ENCODE peak calls at places on chromosome 4, in four cellular contexts. P is tibial nerve, Y is K562, Z is IMR-90. R is an unnamed sample.

GRCh38 chr4:145939241-145939640 is 618 bp upstream of the ZNF827 start:
- DNase-seq in P (no peak), Y (no peak), Z (peak), R (no peak)

GRCh38 chr4:123974419-123975105 is 578.0 kb downstream of the SPRY1 start:
- DNase-seq in P (no peak), Y (no peak), Z (no peak), R (peak)

GRCh38 chr4:38804654-38805295 is at the start of gene TLR1:
- DNase-seq in P (no peak), Y (no peak), Z (peak), R (peak)

GRCh38 chr4:138948918-138949317 is 66.7 kb upstream of the NOCT start:
- DNase-seq in P (no peak), Y (no peak), Z (no peak), R (no peak)

GRCh38 chr4:181650033-181650825 is 593.0 kb upstream of the TENM3 start:
- DNase-seq in P (no peak), Y (no peak), Z (no peak), R (peak)

GRCh38 chr4:147833254-147833653 is 101.4 kb downstream of the ARHGAP10 start:
- DNase-seq in P (no peak), Y (no peak), Z (peak), R (peak)

GRCh38 chr4:133483600-133484246 is 334.6 kb downstream of the PCDH10 start:
- DNase-seq in P (no peak), Y (no peak), Z (peak), R (no peak)

GRCh38 chr4:182188622-182189021 is 54.6 kb upstream of the TENM3 start:
- DNase-seq in P (no peak), Y (no peak), Z (peak), R (peak)

GRCh38 chr4:177001271-177002175 is 208.8 kb upstream of the VEGFC start:
- DNase-seq in P (no peak), Y (no peak), Z (peak), R (peak)

GRCh38 chr4:92406488-92406887 is 102.7 kb downstream of the GRID2 start:
- DNase-seq in P (no peak), Y (no peak), Z (no peak), R (no peak)

GRCh38 chr4:59612235-59612634 is 1587.9 kb upstream of the ADGRL3 start:
- DNase-seq in P (no peak), Y (no peak), Z (peak), R (peak)

GRCh38 chr4:163736876-163737275 is 242.4 kb downstream of the TMA16 start:
- DNase-seq in P (no peak), Y (no peak), Z (no peak), R (no peak)

GRCh38 chr4:55437356-55437796 is 41.6 kb downstream of the TMEM165 start:
- DNase-seq in P (no peak), Y (peak), Z (peak), R (no peak)

GRCh38 chr4:55431710-55432336 is 36.1 kb downstream of the TMEM165 start:
- DNase-seq in P (no peak), Y (no peak), Z (no peak), R (no peak)

GRCh38 chr4:55438314-55438713 is 42.6 kb downstream of the TMEM165 start:
- DNase-seq in P (no peak), Y (no peak), Z (no peak), R (no peak)

GRCh38 chr4:55437823-55438222 is 42.1 kb downstream of the TMEM165 start:
- DNase-seq in P (no peak), Y (no peak), Z (no peak), R (no peak)

DNA sequence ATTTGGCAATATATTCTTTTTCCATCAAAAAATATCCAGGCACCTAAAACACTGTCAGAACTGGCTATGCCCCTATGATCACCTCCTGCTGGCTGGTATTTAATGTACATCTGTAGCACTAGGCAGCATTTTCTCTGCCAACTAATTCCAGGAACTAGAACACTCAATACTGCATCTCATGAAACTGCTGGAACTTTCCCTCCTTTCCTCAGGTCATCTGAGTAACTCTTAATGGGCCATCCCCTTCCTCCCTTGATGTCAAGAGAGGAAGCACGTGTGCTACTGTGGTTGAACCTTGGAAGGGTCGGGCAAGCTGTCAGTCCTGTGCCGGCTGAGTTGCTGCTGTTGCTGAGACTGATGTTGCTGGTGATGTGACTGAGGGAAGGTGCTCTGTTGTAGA is 39.4 kb downstream of the TMEM165 start:
- DNase-seq in P (no peak), Y (no peak), Z (peak), R (no peak)
- TF ChIP-seq CTCF in P (no peak), Y (no peak), Z (peak), R (peak)

GRCh38 chr4:112288455-112288854 is 2.8 kb upstream of the TIFA start:
- DNase-seq in P (no peak), Y (no peak), Z (no peak), R (no peak)

GRCh38 chr4:112284166-112284565 is 1.5 kb downstream of the TIFA start:
- DNase-seq in P (no peak), Y (peak), Z (peak), R (peak)

GRCh38 chr4:112282860-112283667 is 2.6 kb downstream of the TIFA start:
- DNase-seq in P (no peak), Y (no peak), Z (no peak), R (no peak)

GRCh38 chr4:112287258-112287873 is 1.7 kb upstream of the TIFA start:
- DNase-seq in P (no peak), Y (no peak), Z (no peak), R (no peak)

DNA sequence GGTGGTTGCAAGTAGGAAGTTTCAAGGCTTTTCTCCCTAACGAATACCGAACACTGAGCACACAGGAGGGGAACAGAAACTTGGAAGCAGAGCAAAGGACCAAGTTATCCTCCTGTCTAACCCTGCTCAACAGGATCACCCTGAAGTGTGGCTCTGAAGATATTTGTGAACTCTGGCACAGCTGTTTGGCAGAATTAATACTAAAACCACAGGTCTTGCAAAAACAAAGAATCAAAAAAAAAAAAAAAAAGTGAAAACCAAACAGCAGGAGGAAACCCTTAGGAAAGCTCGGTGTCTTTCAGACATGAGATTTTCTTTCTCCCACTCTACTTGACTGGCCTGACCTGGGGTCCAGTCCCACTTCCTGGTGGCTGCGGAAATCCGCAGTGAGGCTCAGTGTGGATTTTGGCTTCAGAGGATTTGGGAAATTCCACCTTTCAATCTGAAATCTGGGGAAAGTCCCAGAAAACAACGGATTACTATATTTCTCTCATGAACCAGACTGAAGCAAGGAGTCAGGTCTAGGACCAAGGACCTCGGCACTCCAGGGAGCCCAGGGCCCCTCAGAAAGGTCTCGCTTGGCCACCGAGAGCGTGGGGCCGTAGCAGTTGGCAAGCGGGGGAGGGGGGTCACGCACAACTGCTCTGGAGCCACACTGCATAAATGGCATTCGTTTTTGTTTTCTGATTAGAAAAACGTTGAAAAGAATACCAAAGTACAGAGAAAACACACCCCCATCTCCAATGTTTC is 867 bp downstream of the TIFA start:
- DNase-seq in P (no peak), Y (peak), Z (peak), R (peak)
- H3K4me3 ChIP-seq in P (peak), Y (peak), Z (peak), R (peak)

GRCh38 chr4:4519296-4519898 is 22.5 kb downstream of the STX18 start:
- DNase-seq in P (no peak), Y (peak), Z (peak), R (no peak)
- TF ChIP-seq CTCF in P (no peak), Y (peak), Z (peak), R (peak)

DNA sequence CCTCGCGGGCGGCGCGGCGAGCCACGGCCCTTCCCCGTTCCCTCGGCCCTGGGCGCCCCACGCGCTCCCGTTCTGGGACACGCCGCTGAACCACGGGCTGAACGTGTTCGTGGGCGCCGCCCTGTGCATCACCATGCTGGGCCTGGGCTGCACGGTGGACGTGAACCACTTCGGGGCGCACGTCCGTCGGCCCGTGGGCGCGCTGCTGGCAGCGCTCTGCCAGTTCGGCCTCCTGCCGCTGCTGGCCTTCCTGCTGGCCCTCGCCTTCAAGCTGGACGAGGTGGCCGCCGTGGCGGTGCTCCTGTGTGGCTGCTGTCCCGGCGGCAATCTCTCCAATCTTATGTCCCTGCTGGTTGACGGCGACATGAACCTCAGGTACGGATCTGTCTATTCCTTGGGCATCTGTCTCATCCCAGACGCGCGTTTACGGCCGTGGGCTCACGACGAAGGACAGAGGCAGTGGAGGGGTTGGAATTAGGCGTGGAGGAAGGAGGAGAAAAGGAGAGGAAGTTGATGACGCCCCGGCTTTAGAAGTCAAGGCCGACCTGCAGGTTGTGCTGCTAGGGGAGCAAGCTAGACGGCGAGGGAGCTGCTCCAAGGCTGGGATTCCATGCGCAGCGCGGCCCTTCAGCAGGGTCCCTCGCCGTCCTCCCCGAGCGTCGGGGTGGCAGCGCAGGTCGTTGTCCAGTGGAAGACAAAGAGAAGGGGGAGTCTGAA is 792 bp downstream of the SLC10A4 start:
- DNase-seq in P (no peak), Y (peak), Z (no peak), R (no peak)
- H3K4me3 ChIP-seq in P (peak), Y (peak), Z (no peak), R (no peak)

DNA sequence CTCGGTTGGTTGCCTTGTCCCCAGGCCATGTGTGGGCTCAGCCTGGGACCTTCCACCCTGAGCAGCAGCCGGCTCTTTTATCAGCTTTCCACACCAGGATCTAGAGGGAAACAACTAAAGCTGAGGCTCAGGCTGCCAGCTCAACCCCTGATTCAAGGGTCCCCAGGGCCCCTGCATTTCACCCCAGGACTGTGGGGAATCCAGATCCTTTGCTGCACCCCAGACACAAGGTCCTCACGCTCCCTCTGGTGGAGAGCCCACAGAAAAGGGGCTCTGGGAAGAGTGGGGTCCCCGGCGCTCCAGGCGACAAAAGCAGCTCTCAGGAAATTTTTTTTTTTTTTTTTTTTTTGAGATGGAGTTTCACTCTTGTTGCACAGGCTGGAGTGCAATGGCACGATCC is 64.3 kb downstream of the ZFYVE28 start:
- DNase-seq in P (no peak), Y (peak), Z (no peak), R (no peak)
- TF ChIP-seq CTCF in P (no peak), Y (peak), Z (peak), R (peak)

DNA sequence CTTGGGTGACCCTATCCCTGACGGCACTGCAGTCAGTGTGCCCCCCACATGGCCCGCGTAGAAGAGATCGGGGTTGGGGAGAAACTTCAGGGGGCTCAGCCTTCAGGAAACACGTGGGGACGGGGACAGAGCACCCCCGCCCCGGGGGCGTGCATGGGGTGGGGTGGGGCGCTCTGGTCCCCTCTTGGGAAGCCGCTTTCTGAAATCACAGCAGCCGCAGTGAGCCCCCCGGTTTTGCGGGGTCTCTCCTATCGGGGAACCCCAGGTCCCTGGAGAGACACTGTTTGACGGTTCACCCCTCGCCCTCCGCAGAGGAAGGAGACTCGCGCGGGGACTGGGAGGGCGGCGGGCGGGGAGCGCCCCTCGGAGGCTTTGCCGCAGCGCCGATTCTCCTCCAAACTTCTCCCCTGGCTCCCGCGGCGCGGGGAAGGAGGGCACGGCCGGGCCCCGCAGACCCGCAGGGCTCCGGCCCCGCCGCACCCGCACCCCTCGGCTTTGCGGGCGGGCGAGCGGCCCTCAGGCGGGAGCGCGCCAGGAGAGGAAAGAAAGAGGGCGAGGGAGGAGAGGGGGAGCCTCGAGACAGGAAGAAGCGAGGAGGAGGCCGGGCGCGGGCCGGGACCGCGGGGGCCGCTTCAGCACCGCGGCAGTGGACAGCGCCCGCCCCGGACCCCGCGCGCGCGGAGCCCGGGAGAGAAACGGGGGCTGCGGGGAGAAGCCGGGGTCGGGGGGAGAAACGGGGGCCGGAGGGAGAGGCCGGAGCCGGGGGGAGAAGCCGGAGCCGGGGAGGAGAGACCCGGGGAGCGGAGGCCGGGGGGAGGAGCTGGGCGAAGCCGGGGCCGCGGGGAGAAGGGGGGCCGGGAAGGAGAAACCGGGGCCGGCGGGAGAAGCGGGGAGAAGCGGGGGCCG is 613 bp downstream of the CPLX1 start:
- DNase-seq in P (no peak), Y (peak), Z (no peak), R (no peak)
- H3K4me3 ChIP-seq in P (peak), Y (peak), Z (no peak), R (no peak)

GRCh38 chr4:110344165-110344564 is 131.8 kb upstream of the ENPEP start:
- DNase-seq in P (no peak), Y (peak), Z (no peak), R (no peak)
- TF ChIP-seq CTCF in P (no peak), Y (peak), Z (peak), R (peak)

R was measured in AG10803.